ENCODE peak calls at places on chromosomes 5 and 9, in ten cellular contexts. One of them, this sample, is unnamed.

GRCh38 chr9:120386390-120387131 is 193.4 kb downstream of the CDK5RAP2 start:
- DNase-seq in suprapubic skin: no peak
- DNase-seq in stimulated activated CD4-positive, alpha-beta T cell treated with anti-CD3 and anti-CD28 coated beads, Interleukin-2, amount 100 ng/mL, for 24 hours: no peak
- DNase-seq in DMS53: peak; percentile 94
- DNase-seq in kidney epithelial cell: no peak
- DNase-seq in kidney: no peak
- DNase-seq in AG08396: no peak
- DNase-seq in CD4-positive, CD25-positive, alpha-beta regulatory T cell: no peak
- DNase-seq in astrocyte of the spinal cord: peak; percentile 65
- DNase-seq in activated T-cell treated with anti-CD3 and anti-CD28 coated beads, Interleukin-2, amount 50 U/mL, for 72 hours: no peak
- DNase-seq in this sample: no peak

GRCh38 chr9:79256691-79257213 is 315.0 kb upstream of the TLE4 start:
- DNase-seq in suprapubic skin: no peak
- DNase-seq in stimulated activated CD4-positive, alpha-beta T cell treated with anti-CD3 and anti-CD28 coated beads, Interleukin-2, amount 100 ng/mL, for 24 hours: no peak
- DNase-seq in DMS53: peak; percentile 34
- DNase-seq in kidney epithelial cell: peak; percentile 90
- DNase-seq in kidney: peak; percentile 74
- DNase-seq in AG08396: peak; percentile 20
- DNase-seq in CD4-positive, CD25-positive, alpha-beta regulatory T cell: no peak
- DNase-seq in astrocyte of the spinal cord: peak; percentile 96
- DNase-seq in activated T-cell treated with anti-CD3 and anti-CD28 coated beads, Interleukin-2, amount 50 U/mL, for 72 hours: no peak
- DNase-seq in this sample: peak; percentile 73

GRCh38 chr9:98410185-98410697 is 154.8 kb upstream of the TBC1D2 start:
- DNase-seq in suprapubic skin: no peak
- DNase-seq in stimulated activated CD4-positive, alpha-beta T cell treated with anti-CD3 and anti-CD28 coated beads, Interleukin-2, amount 100 ng/mL, for 24 hours: no peak
- DNase-seq in DMS53: no peak
- DNase-seq in kidney epithelial cell: no peak
- DNase-seq in kidney: no peak
- DNase-seq in AG08396: peak; percentile 73
- DNase-seq in CD4-positive, CD25-positive, alpha-beta regulatory T cell: no peak
- DNase-seq in astrocyte of the spinal cord: peak; percentile 54
- DNase-seq in activated T-cell treated with anti-CD3 and anti-CD28 coated beads, Interleukin-2, amount 50 U/mL, for 72 hours: no peak
- DNase-seq in this sample: peak; percentile 85

GRCh38 chr9:9912459-9912858 is 700.3 kb downstream of the PTPRD start:
- DNase-seq in suprapubic skin: no peak
- DNase-seq in stimulated activated CD4-positive, alpha-beta T cell treated with anti-CD3 and anti-CD28 coated beads, Interleukin-2, amount 100 ng/mL, for 24 hours: no peak
- DNase-seq in DMS53: peak; percentile 60
- DNase-seq in kidney epithelial cell: no peak
- DNase-seq in kidney: no peak
- DNase-seq in AG08396: no peak
- DNase-seq in CD4-positive, CD25-positive, alpha-beta regulatory T cell: no peak
- DNase-seq in astrocyte of the spinal cord: no peak
- DNase-seq in activated T-cell treated with anti-CD3 and anti-CD28 coated beads, Interleukin-2, amount 50 U/mL, for 72 hours: no peak
- DNase-seq in this sample: no peak

GRCh38 chr9:133089271-133089671 is 27.5 kb downstream of the CEL start:
- DNase-seq in suprapubic skin: no peak
- DNase-seq in stimulated activated CD4-positive, alpha-beta T cell treated with anti-CD3 and anti-CD28 coated beads, Interleukin-2, amount 100 ng/mL, for 24 hours: no peak
- DNase-seq in DMS53: peak; percentile 91
- DNase-seq in kidney epithelial cell: no peak
- DNase-seq in kidney: no peak
- DNase-seq in AG08396: no peak
- DNase-seq in CD4-positive, CD25-positive, alpha-beta regulatory T cell: no peak
- DNase-seq in astrocyte of the spinal cord: no peak
- DNase-seq in activated T-cell treated with anti-CD3 and anti-CD28 coated beads, Interleukin-2, amount 50 U/mL, for 72 hours: no peak
- DNase-seq in this sample: peak; percentile 14

GRCh38 chr9:71608825-71609452 is 159.4 kb downstream of the CEMIP2 start:
- DNase-seq in suprapubic skin: no peak
- DNase-seq in stimulated activated CD4-positive, alpha-beta T cell treated with anti-CD3 and anti-CD28 coated beads, Interleukin-2, amount 100 ng/mL, for 24 hours: no peak
- DNase-seq in DMS53: no peak
- DNase-seq in kidney epithelial cell: no peak
- DNase-seq in kidney: no peak
- DNase-seq in AG08396: no peak
- DNase-seq in CD4-positive, CD25-positive, alpha-beta regulatory T cell: no peak
- DNase-seq in astrocyte of the spinal cord: no peak
- DNase-seq in activated T-cell treated with anti-CD3 and anti-CD28 coated beads, Interleukin-2, amount 50 U/mL, for 72 hours: no peak
- DNase-seq in this sample: no peak

GRCh38 chr5:91164424-91164823 is 218.7 kb downstream of the ARRDC3 start:
- DNase-seq in suprapubic skin: no peak
- DNase-seq in stimulated activated CD4-positive, alpha-beta T cell treated with anti-CD3 and anti-CD28 coated beads, Interleukin-2, amount 100 ng/mL, for 24 hours: no peak
- DNase-seq in DMS53: no peak
- DNase-seq in kidney epithelial cell: no peak
- DNase-seq in kidney: no peak
- DNase-seq in AG08396: no peak
- DNase-seq in CD4-positive, CD25-positive, alpha-beta regulatory T cell: no peak
- DNase-seq in astrocyte of the spinal cord: no peak
- DNase-seq in activated T-cell treated with anti-CD3 and anti-CD28 coated beads, Interleukin-2, amount 50 U/mL, for 72 hours: no peak
- DNase-seq in this sample: no peak

GRCh38 chr5:104367978-104368377 is 805.4 kb upstream of the NUDT12 start:
- DNase-seq in suprapubic skin: no peak
- DNase-seq in stimulated activated CD4-positive, alpha-beta T cell treated with anti-CD3 and anti-CD28 coated beads, Interleukin-2, amount 100 ng/mL, for 24 hours: no peak
- DNase-seq in DMS53: no peak
- DNase-seq in kidney epithelial cell: no peak
- DNase-seq in kidney: no peak
- DNase-seq in AG08396: no peak
- DNase-seq in CD4-positive, CD25-positive, alpha-beta regulatory T cell: no peak
- DNase-seq in astrocyte of the spinal cord: no peak
- DNase-seq in activated T-cell treated with anti-CD3 and anti-CD28 coated beads, Interleukin-2, amount 50 U/mL, for 72 hours: no peak
- DNase-seq in this sample: no peak

GRCh38 chr5:138610468-138611294 is 35.5 kb upstream of the HSPA9 start:
- DNase-seq in suprapubic skin: peak; percentile 64
- DNase-seq in stimulated activated CD4-positive, alpha-beta T cell treated with anti-CD3 and anti-CD28 coated beads, Interleukin-2, amount 100 ng/mL, for 24 hours: no peak
- DNase-seq in DMS53: peak; percentile 54
- DNase-seq in kidney epithelial cell: no peak
- DNase-seq in kidney: peak; percentile 73
- DNase-seq in AG08396: peak; percentile 27
- DNase-seq in CD4-positive, CD25-positive, alpha-beta regulatory T cell: no peak
- DNase-seq in astrocyte of the spinal cord: no peak
- DNase-seq in activated T-cell treated with anti-CD3 and anti-CD28 coated beads, Interleukin-2, amount 50 U/mL, for 72 hours: no peak
- DNase-seq in this sample: no peak

GRCh38 chr5:56112526-56113121 is 117.9 kb upstream of the IL6ST start:
- DNase-seq in suprapubic skin: no peak
- DNase-seq in stimulated activated CD4-positive, alpha-beta T cell treated with anti-CD3 and anti-CD28 coated beads, Interleukin-2, amount 100 ng/mL, for 24 hours: no peak
- DNase-seq in DMS53: no peak
- DNase-seq in kidney epithelial cell: no peak
- DNase-seq in kidney: no peak
- DNase-seq in AG08396: no peak
- DNase-seq in CD4-positive, CD25-positive, alpha-beta regulatory T cell: no peak
- DNase-seq in astrocyte of the spinal cord: no peak
- DNase-seq in activated T-cell treated with anti-CD3 and anti-CD28 coated beads, Interleukin-2, amount 50 U/mL, for 72 hours: no peak
- DNase-seq in this sample: no peak

GRCh38 chr9:135857371-135857786 is 50.0 kb downstream of the CAMSAP1 start:
- DNase-seq in suprapubic skin: no peak
- DNase-seq in stimulated activated CD4-positive, alpha-beta T cell treated with anti-CD3 and anti-CD28 coated beads, Interleukin-2, amount 100 ng/mL, for 24 hours: no peak
- DNase-seq in DMS53: no peak
- DNase-seq in kidney epithelial cell: no peak
- DNase-seq in kidney: no peak
- DNase-seq in AG08396: peak; percentile 45
- DNase-seq in CD4-positive, CD25-positive, alpha-beta regulatory T cell: no peak
- DNase-seq in astrocyte of the spinal cord: peak; percentile 51
- DNase-seq in activated T-cell treated with anti-CD3 and anti-CD28 coated beads, Interleukin-2, amount 50 U/mL, for 72 hours: no peak
- DNase-seq in this sample: peak; percentile 38

GRCh38 chr5:132365213-132365612 is 4.3 kb upstream of the SLC22A5 start:
- DNase-seq in suprapubic skin: no peak
- DNase-seq in stimulated activated CD4-positive, alpha-beta T cell treated with anti-CD3 and anti-CD28 coated beads, Interleukin-2, amount 100 ng/mL, for 24 hours: no peak
- DNase-seq in DMS53: no peak
- DNase-seq in kidney epithelial cell: no peak
- DNase-seq in kidney: no peak
- DNase-seq in AG08396: no peak
- DNase-seq in CD4-positive, CD25-positive, alpha-beta regulatory T cell: no peak
- DNase-seq in astrocyte of the spinal cord: peak; percentile 63
- DNase-seq in activated T-cell treated with anti-CD3 and anti-CD28 coated beads, Interleukin-2, amount 50 U/mL, for 72 hours: no peak
- DNase-seq in this sample: no peak

GRCh38 chr5:152978141-152978835 is 512.2 kb upstream of the GRIA1 start:
- DNase-seq in suprapubic skin: no peak
- DNase-seq in stimulated activated CD4-positive, alpha-beta T cell treated with anti-CD3 and anti-CD28 coated beads, Interleukin-2, amount 100 ng/mL, for 24 hours: no peak
- DNase-seq in DMS53: no peak
- DNase-seq in kidney epithelial cell: no peak
- DNase-seq in kidney: no peak
- DNase-seq in AG08396: no peak
- DNase-seq in CD4-positive, CD25-positive, alpha-beta regulatory T cell: no peak
- DNase-seq in astrocyte of the spinal cord: no peak
- DNase-seq in activated T-cell treated with anti-CD3 and anti-CD28 coated beads, Interleukin-2, amount 50 U/mL, for 72 hours: no peak
- DNase-seq in this sample: no peak

GRCh38 chr9:135906291-135907005 is 898 bp downstream of the CAMSAP1 start:
- DNase-seq in suprapubic skin: peak; percentile 65
- DNase-seq in stimulated activated CD4-positive, alpha-beta T cell treated with anti-CD3 and anti-CD28 coated beads, Interleukin-2, amount 100 ng/mL, for 24 hours: no peak
- DNase-seq in DMS53: peak; percentile 71
- DNase-seq in kidney epithelial cell: no peak
- DNase-seq in kidney: no peak
- DNase-seq in AG08396: no peak
- DNase-seq in CD4-positive, CD25-positive, alpha-beta regulatory T cell: no peak
- DNase-seq in astrocyte of the spinal cord: peak; percentile 60
- DNase-seq in activated T-cell treated with anti-CD3 and anti-CD28 coated beads, Interleukin-2, amount 50 U/mL, for 72 hours: peak; percentile 40
- DNase-seq in this sample: no peak

GRCh38 chr5:87300744-87301143 is 33.1 kb downstream of the RASA1 start:
- DNase-seq in suprapubic skin: no peak
- DNase-seq in stimulated activated CD4-positive, alpha-beta T cell treated with anti-CD3 and anti-CD28 coated beads, Interleukin-2, amount 100 ng/mL, for 24 hours: peak; percentile 58
- DNase-seq in DMS53: peak; percentile 88
- DNase-seq in kidney epithelial cell: peak; percentile 90
- DNase-seq in kidney: no peak
- DNase-seq in AG08396: peak; percentile 70
- DNase-seq in CD4-positive, CD25-positive, alpha-beta regulatory T cell: no peak
- DNase-seq in astrocyte of the spinal cord: peak; percentile 91
- DNase-seq in activated T-cell treated with anti-CD3 and anti-CD28 coated beads, Interleukin-2, amount 50 U/mL, for 72 hours: peak; percentile 66
- DNase-seq in this sample: peak; percentile 89

GRCh38 chr5:149404746-149405549 is 25.9 kb upstream of the IL17B start:
- DNase-seq in suprapubic skin: no peak
- DNase-seq in stimulated activated CD4-positive, alpha-beta T cell treated with anti-CD3 and anti-CD28 coated beads, Interleukin-2, amount 100 ng/mL, for 24 hours: no peak
- DNase-seq in DMS53: peak; percentile 15
- DNase-seq in kidney epithelial cell: no peak
- DNase-seq in kidney: no peak
- DNase-seq in AG08396: peak; percentile 71
- DNase-seq in CD4-positive, CD25-positive, alpha-beta regulatory T cell: no peak
- DNase-seq in astrocyte of the spinal cord: peak; percentile 84
- DNase-seq in activated T-cell treated with anti-CD3 and anti-CD28 coated beads, Interleukin-2, amount 50 U/mL, for 72 hours: no peak
- DNase-seq in this sample: peak; percentile 69

This sample was measured in AG08395.